ENCODE peak calls at places on chromosome 2, in six cellular contexts. P is Peyer's patch, R is breast epithelium, I is body of pancreas, A is transverse colon, F is spleen. G is an unnamed sample. For H3K4me1, the result is how much of the 10 kb centered on the place peaks cover.

GRCh38 chr2:213980883-213981282 is 430.0 kb upstream of the VWC2L start:
- DNase-seq in P (no peak), R (no peak), I (no peak), A (no peak), F (no peak), G (no peak)

GRCh38 chr2:181169459-181169858 is 189.1 kb downstream of the UBE2E3 start:
- DNase-seq in P (no peak), R (no peak), I (no peak), A (no peak), F (no peak), G (no peak)

GRCh38 chr2:120760446-120761135 is 24.9 kb downstream of the GLI2 start:
- DNase-seq in P (no peak), R (no peak), I (no peak), A (no peak), F (peak), G (no peak)

GRCh38 chr2:16068233-16068940 is 128.0 kb downstream of the MYCN start:
- DNase-seq in P (no peak), R (no peak), I (no peak), A (no peak), F (no peak), G (no peak)

GRCh38 chr2:175837046-175837445 is 165.0 kb downstream of the LNPK start:
- DNase-seq in P (no peak), R (no peak), I (no peak), A (no peak), F (no peak), G (no peak)

GRCh38 chr2:230762317-230762896 is 49.8 kb downstream of the CAB39 start:
- DNase-seq in P (no peak), R (no peak), I (peak), A (peak), F (no peak), G (no peak)

GRCh38 chr2:219335373-219335786 is 2.8 kb upstream of the RESP18 start:
- DNase-seq in P (no peak), R (no peak), I (no peak), A (no peak), F (no peak), G (no peak)

GRCh38 chr2:119691651-119692245 is 12.7 kb downstream of the TMEM177 start:
- DNase-seq in P (no peak), R (no peak), I (no peak), A (no peak), F (peak), G (no peak)

GRCh38 chr2:47043142-47043890 is 111.8 kb downstream of the STPG4 start:
- DNase-seq in P (no peak), R (peak), I (peak), A (peak), F (peak), G (no peak)

GRCh38 chr2:227456772-227457171 is 15.2 kb upstream of the AGFG1 start:
- DNase-seq in P (no peak), R (no peak), I (no peak), A (no peak), F (no peak), G (no peak)

GRCh38 chr2:114933671-114934241 is 491.3 kb downstream of the DPP10 start:
- DNase-seq in P (no peak), R (no peak), I (no peak), A (no peak), F (no peak), G (no peak)

GRCh38 chr2:179165356-179166000 is 99.2 kb downstream of the SESTD1 start:
- DNase-seq in P (no peak), R (no peak), I (no peak), A (no peak), F (no peak), G (no peak)

GRCh38 chr2:215605214-215605613 is 169.3 kb upstream of the FN1 start:
- DNase-seq in P (no peak), R (no peak), I (no peak), A (no peak), F (no peak), G (no peak)

GRCh38 chr2:45892757-45893156 is 241.3 kb downstream of the PRKCE start:
- DNase-seq in P (no peak), R (no peak), I (peak), A (no peak), F (no peak), G (no peak)

GRCh38 chr2:86087936-86088850 is 17.5 kb downstream of the POLR1A start:
- DNase-seq in P (no peak), R (no peak), I (no peak), A (no peak), F (no peak), G (no peak)

GRCh38 chr2:204027105-204027504 is 90.5 kb downstream of the ICOS start:
- DNase-seq in P (no peak), R (no peak), I (no peak), A (no peak), F (no peak), G (no peak)

GRCh38 chr2:15968280-15969178 is 28.2 kb downstream of the MYCN start:
- DNase-seq in P (no peak), R (no peak), I (no peak), A (no peak), F (no peak), G (no peak)

GRCh38 chr2:208407667-208408066 is 1.1 kb downstream of the PTH2R start:
- DNase-seq in P (no peak), R (no peak), I (peak), A (no peak), F (no peak), G (no peak)

GRCh38 chr2:36486546-36487044 is 111.4 kb downstream of the FEZ2 start:
- DNase-seq in P (no peak), R (no peak), I (no peak), A (no peak), F (no peak), G (no peak)

GRCh38 chr2:69184224-69184623 is 171.2 kb downstream of the ANTXR1 start:
- DNase-seq in P (no peak), R (peak), I (no peak), A (no peak), F (no peak), G (no peak)

GRCh38 chr2:20569464-20570223 is 81.3 kb downstream of the HS1BP3 start:
- DNase-seq in P (no peak), R (no peak), I (no peak), A (no peak), F (peak), G (no peak)

GRCh38 chr2:6977095-6977777 is 60.0 kb downstream of the RNF144A start:
- DNase-seq in P (no peak), R (peak), I (peak), A (peak), F (no peak), G (no peak)

GRCh38 chr2:127581516-127582490 is 46.3 kb downstream of the MYO7B start:
- DNase-seq in P (peak), R (no peak), I (no peak), A (no peak), F (peak), G (peak)

GRCh38 chr2:241772063-241772499 is 4.5 kb upstream of the GAL3ST2 start:
- DNase-seq in P (peak), R (peak), I (no peak), A (no peak), F (no peak), G (no peak)

GRCh38 chr2:192126912-192127311 is 67.8 kb downstream of the TMEFF2 start:
- DNase-seq in P (no peak), R (no peak), I (no peak), A (no peak), F (no peak), G (no peak)

GRCh38 chr2:37468139-37468538 is 123.7 kb downstream of the QPCT start:
- DNase-seq in P (no peak), R (peak), I (no peak), A (no peak), F (no peak), G (no peak)

GRCh38 chr2:234848578-234848977 is 103.2 kb upstream of the SH3BP4 start:
- DNase-seq in P (no peak), R (no peak), I (no peak), A (no peak), F (no peak), G (no peak)

GRCh38 chr2:48844418-48845155 is 89.1 kb upstream of the LHCGR start:
- DNase-seq in P (no peak), R (no peak), I (no peak), A (no peak), F (no peak), G (no peak)

GRCh38 chr2:25697559-25698341 is 24.4 kb upstream of the DTNB start:
- DNase-seq in P (no peak), R (no peak), I (no peak), A (no peak), F (peak), G (no peak)

GRCh38 chr2:238105506-238106338 is 5.6 kb downstream of the ESPNL start:
- DNase-seq in P (no peak), R (no peak), I (no peak), A (peak), F (peak), G (no peak)

GRCh38 chr2:157172866-157173578 is 84.5 kb upstream of the GALNT5 start:
- DNase-seq in P (no peak), R (no peak), I (no peak), A (no peak), F (no peak), G (no peak)

GRCh38 chr2:96489673-96490072 is 15.5 kb downstream of the NEURL3 start:
- DNase-seq in P (no peak), R (no peak), I (no peak), A (no peak), F (no peak), G (no peak)

GRCh38 chr2:96484096-96484495 is 21.1 kb downstream of the NEURL3 start:
- DNase-seq in P (no peak), R (no peak), I (no peak), A (no peak), F (no peak), G (no peak)

GRCh38 chr2:96489261-96489660 is 15.9 kb downstream of the NEURL3 start:
- DNase-seq in P (no peak), R (no peak), I (no peak), A (no peak), F (no peak), G (no peak)

GRCh38 chr2:96485350-96485749 is 19.8 kb downstream of the NEURL3 start:
- DNase-seq in P (no peak), R (no peak), I (peak), A (no peak), F (no peak), G (no peak)

GRCh38 chr2:96485751-96486643 is 19.2 kb downstream of the NEURL3 start:
- DNase-seq in P (peak), R (peak), I (peak), A (peak), F (peak), G (no peak)
- TF ChIP-seq POLR2A in P (peak), R (no peak), I (peak), A (peak), F (no peak), G (no peak)

GRCh38 chr2:225414902-225415301 is 15.4 kb downstream of the NYAP2 start:
- DNase-seq in P (no peak), R (no peak), I (no peak), A (no peak), F (no peak), G (no peak)

GRCh38 chr2:225415809-225416208 is 16.3 kb downstream of the NYAP2 start:
- DNase-seq in P (no peak), R (no peak), I (no peak), A (no peak), F (no peak), G (no peak)

GRCh38 chr2:225416616-225417367 is 17.3 kb downstream of the NYAP2 start:
- DNase-seq in P (no peak), R (no peak), I (no peak), A (no peak), F (no peak), G (no peak)

GRCh38 chr2:225411452-225411851 is 11.9 kb downstream of the NYAP2 start:
- DNase-seq in P (no peak), R (no peak), I (no peak), A (no peak), F (no peak), G (no peak)
- TF ChIP-seq CTCF in P (no peak), R (no peak), I (no peak), A (no peak), F (no peak), G (no peak)

GRCh38 chr2:28273751-28274150 is 118.9 kb upstream of the FOSL2 start:
- DNase-seq in P (no peak), R (no peak), I (no peak), A (peak), F (no peak), G (no peak)

GRCh38 chr2:28269019-28269784 is 123.5 kb upstream of the FOSL2 start:
- DNase-seq in P (no peak), R (no peak), I (peak), A (peak), F (no peak), G (no peak)

GRCh38 chr2:28270456-28271146 is 122.1 kb upstream of the FOSL2 start:
- DNase-seq in P (no peak), R (no peak), I (no peak), A (no peak), F (no peak), G (no peak)

GRCh38 chr2:28271231-28271913 is 121.3 kb upstream of the FOSL2 start:
- DNase-seq in P (no peak), R (no peak), I (no peak), A (no peak), F (no peak), G (no peak)

GRCh38 chr2:28271914-28272240 is 120.8 kb upstream of the FOSL2 start:
- DNase-seq in P (no peak), R (no peak), I (no peak), A (no peak), F (no peak), G (no peak)
- H3K4me1 ChIP-seq in P (under half), R (under half), I (under half), A (half or more), F (under half), G (half or more)

GRCh38 chr2:240255811-240256703 is 115.6 kb upstream of the OTOS start:
- DNase-seq in P (no peak), R (peak), I (peak), A (no peak), F (peak), G (peak)
- TF ChIP-seq POLR2A in P (no peak), R (no peak), I (peak), A (no peak), F (no peak), G (no peak)

DNA sequence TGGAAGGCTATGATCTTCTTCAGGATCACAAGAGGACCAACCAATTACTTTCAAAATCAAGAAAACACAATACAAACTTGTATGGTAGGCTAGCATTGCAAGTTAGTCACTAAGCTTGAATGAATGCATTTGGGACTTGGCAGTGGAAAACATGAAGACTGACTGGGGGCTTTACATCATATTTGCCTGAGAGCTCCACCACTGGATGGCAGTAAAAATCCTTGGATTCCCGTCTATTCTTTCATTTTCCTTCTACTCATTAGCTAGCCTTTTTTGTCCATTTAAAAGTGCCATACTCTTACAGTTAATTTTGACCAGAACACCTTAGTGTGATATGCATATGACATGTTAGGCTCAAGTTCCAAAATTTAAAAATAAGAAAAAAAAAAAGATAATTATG is 63.5 kb upstream of the RASGRP3 start:
- DNase-seq in P (no peak), R (no peak), I (no peak), A (no peak), F (no peak), G (no peak)
- TF ChIP-seq CTCF in P (peak), R (no peak), I (no peak), A (peak), F (peak), G (no peak)

DNA sequence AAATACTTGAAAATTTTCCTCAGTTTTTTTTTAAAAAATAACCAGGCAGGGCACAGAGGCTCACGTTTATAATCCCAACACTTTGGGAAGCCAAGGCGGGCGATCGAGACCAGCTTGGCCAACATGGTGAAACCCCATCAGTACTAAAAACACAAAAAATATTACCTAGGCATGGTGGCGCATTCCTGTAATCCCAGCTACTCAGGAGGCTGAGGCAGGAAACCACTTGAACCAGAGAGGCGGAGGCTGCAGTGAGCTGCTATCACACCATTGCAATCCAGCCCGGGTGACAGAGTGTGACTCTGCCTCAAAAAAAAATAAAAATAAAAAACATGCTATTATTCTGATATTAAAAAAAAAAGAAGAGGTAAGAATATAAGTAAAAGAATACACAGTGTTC is 191.0 kb downstream of the ZEB2 start:
- DNase-seq in P (no peak), R (no peak), I (no peak), A (no peak), F (no peak), G (no peak)
- H3K4me1 ChIP-seq in P (under half), R (under half), I (under half), A (under half), F (half or more), G (under half)

G was measured in vagina.